ENCODE peak calls at places on chromosomes 5 and 9, in nine cellular contexts. One of them, this sample, is unnamed.

GRCh38 chr5:137316346-137316736 is 182.8 kb downstream of the SPOCK1 start:
- DNase-seq in psoas muscle: no peak
- DNase-seq in neuronal stem cell: no peak
- DNase-seq in HuH-7.5: no peak
- DNase-seq in right cardiac atrium: no peak
- DNase-seq in NCI-H1436: no peak
- DNase-seq in activated B cell treated with CpG ODN at 0.5 μM for 24 hours: no peak
- DNase-seq in stimulated activated naive CD4-positive, alpha-beta T cell treated with Interleukin-2 at 50 U/mL for 16 hours: no peak
- DNase-seq in hepatocyte: no peak
- DNase-seq in this sample: no peak

GRCh38 chr5:67058998-67059746 is 137.4 kb downstream of the CD180 start:
- DNase-seq in psoas muscle: no peak
- DNase-seq in neuronal stem cell: no peak
- DNase-seq in HuH-7.5: no peak
- DNase-seq in right cardiac atrium: no peak
- DNase-seq in NCI-H1436: no peak
- DNase-seq in activated B cell treated with CpG ODN at 0.5 μM for 24 hours: no peak
- DNase-seq in stimulated activated naive CD4-positive, alpha-beta T cell treated with Interleukin-2 at 50 U/mL for 16 hours: no peak
- DNase-seq in hepatocyte: no peak
- DNase-seq in this sample: no peak

GRCh38 chr5:6572086-6572824 is 60.6 kb downstream of the NSUN2 start:
- DNase-seq in psoas muscle: no peak
- DNase-seq in neuronal stem cell: no peak
- DNase-seq in HuH-7.5: no peak
- DNase-seq in right cardiac atrium: no peak
- DNase-seq in NCI-H1436: no peak
- DNase-seq in activated B cell treated with CpG ODN at 0.5 μM for 24 hours: no peak
- DNase-seq in stimulated activated naive CD4-positive, alpha-beta T cell treated with Interleukin-2 at 50 U/mL for 16 hours: no peak
- DNase-seq in hepatocyte: no peak
- DNase-seq in this sample: no peak

GRCh38 chr5:107476783-107477182 is 194.0 kb downstream of the EFNA5 start:
- DNase-seq in psoas muscle: no peak
- DNase-seq in neuronal stem cell: no peak
- DNase-seq in HuH-7.5: no peak
- DNase-seq in right cardiac atrium: no peak
- DNase-seq in NCI-H1436: no peak
- DNase-seq in activated B cell treated with CpG ODN at 0.5 μM for 24 hours: no peak
- DNase-seq in stimulated activated naive CD4-positive, alpha-beta T cell treated with Interleukin-2 at 50 U/mL for 16 hours: no peak
- DNase-seq in hepatocyte: peak
- DNase-seq in this sample: no peak

GRCh38 chr5:40619406-40619805 is 60.3 kb upstream of the PTGER4 start:
- DNase-seq in psoas muscle: no peak
- DNase-seq in neuronal stem cell: no peak
- DNase-seq in HuH-7.5: no peak
- DNase-seq in right cardiac atrium: no peak
- DNase-seq in NCI-H1436: no peak
- DNase-seq in activated B cell treated with CpG ODN at 0.5 μM for 24 hours: no peak
- DNase-seq in stimulated activated naive CD4-positive, alpha-beta T cell treated with Interleukin-2 at 50 U/mL for 16 hours: no peak
- DNase-seq in hepatocyte: no peak
- DNase-seq in this sample: no peak

GRCh38 chr9:81530846-81531245 is 158.5 kb downstream of the TLE1 start:
- DNase-seq in psoas muscle: no peak
- DNase-seq in neuronal stem cell: no peak
- DNase-seq in HuH-7.5: no peak
- DNase-seq in right cardiac atrium: no peak
- DNase-seq in NCI-H1436: no peak
- DNase-seq in activated B cell treated with CpG ODN at 0.5 μM for 24 hours: no peak
- DNase-seq in stimulated activated naive CD4-positive, alpha-beta T cell treated with Interleukin-2 at 50 U/mL for 16 hours: no peak
- DNase-seq in hepatocyte: no peak
- DNase-seq in this sample: no peak

GRCh38 chr5:16461782-16462181 is 3.8 kb downstream of the ZNF622 start:
- DNase-seq in psoas muscle: no peak
- DNase-seq in neuronal stem cell: no peak
- DNase-seq in HuH-7.5: no peak
- DNase-seq in right cardiac atrium: no peak
- DNase-seq in NCI-H1436: no peak
- DNase-seq in activated B cell treated with CpG ODN at 0.5 μM for 24 hours: no peak
- DNase-seq in stimulated activated naive CD4-positive, alpha-beta T cell treated with Interleukin-2 at 50 U/mL for 16 hours: no peak
- DNase-seq in hepatocyte: no peak
- DNase-seq in this sample: no peak

GRCh38 chr5:155307219-155307618 is 293.7 kb downstream of the KIF4B start:
- DNase-seq in psoas muscle: no peak
- DNase-seq in neuronal stem cell: no peak
- DNase-seq in HuH-7.5: no peak
- DNase-seq in right cardiac atrium: no peak
- DNase-seq in NCI-H1436: no peak
- DNase-seq in activated B cell treated with CpG ODN at 0.5 μM for 24 hours: no peak
- DNase-seq in stimulated activated naive CD4-positive, alpha-beta T cell treated with Interleukin-2 at 50 U/mL for 16 hours: no peak
- DNase-seq in hepatocyte: no peak
- DNase-seq in this sample: no peak

GRCh38 chr9:114288233-114289051 is 34.5 kb upstream of the ORM1 start:
- DNase-seq in psoas muscle: peak
- DNase-seq in neuronal stem cell: no peak
- DNase-seq in HuH-7.5: no peak
- DNase-seq in right cardiac atrium: peak
- DNase-seq in NCI-H1436: no peak
- DNase-seq in activated B cell treated with CpG ODN at 0.5 μM for 24 hours: no peak
- DNase-seq in stimulated activated naive CD4-positive, alpha-beta T cell treated with Interleukin-2 at 50 U/mL for 16 hours: no peak
- DNase-seq in hepatocyte: no peak
- DNase-seq in this sample: no peak

GRCh38 chr9:86099695-86100364 is 472 bp upstream of the GOLM1 start:
- DNase-seq in psoas muscle: peak
- DNase-seq in neuronal stem cell: peak
- DNase-seq in HuH-7.5: peak
- DNase-seq in right cardiac atrium: no peak
- DNase-seq in NCI-H1436: no peak
- DNase-seq in activated B cell treated with CpG ODN at 0.5 μM for 24 hours: peak
- DNase-seq in stimulated activated naive CD4-positive, alpha-beta T cell treated with Interleukin-2 at 50 U/mL for 16 hours: no peak
- DNase-seq in hepatocyte: peak
- DNase-seq in this sample: no peak

GRCh38 chr9:128159073-128159783 is 837 bp upstream of the BBLN start:
- DNase-seq in psoas muscle: no peak
- DNase-seq in neuronal stem cell: no peak
- DNase-seq in HuH-7.5: peak
- DNase-seq in right cardiac atrium: peak
- DNase-seq in NCI-H1436: peak
- DNase-seq in activated B cell treated with CpG ODN at 0.5 μM for 24 hours: peak
- DNase-seq in stimulated activated naive CD4-positive, alpha-beta T cell treated with Interleukin-2 at 50 U/mL for 16 hours: peak
- DNase-seq in hepatocyte: no peak
- DNase-seq in this sample: no peak

GRCh38 chr9:81666123-81666522 is 23.2 kb downstream of the TLE1 start:
- DNase-seq in psoas muscle: no peak
- DNase-seq in neuronal stem cell: no peak
- DNase-seq in HuH-7.5: no peak
- DNase-seq in right cardiac atrium: no peak
- DNase-seq in NCI-H1436: no peak
- DNase-seq in activated B cell treated with CpG ODN at 0.5 μM for 24 hours: no peak
- DNase-seq in stimulated activated naive CD4-positive, alpha-beta T cell treated with Interleukin-2 at 50 U/mL for 16 hours: no peak
- DNase-seq in hepatocyte: no peak
- DNase-seq in this sample: no peak

GRCh38 chr5:131579917-131580671 is 54.9 kb downstream of the RAPGEF6 start:
- DNase-seq in psoas muscle: no peak
- DNase-seq in neuronal stem cell: no peak
- DNase-seq in HuH-7.5: no peak
- DNase-seq in right cardiac atrium: no peak
- DNase-seq in NCI-H1436: no peak
- DNase-seq in activated B cell treated with CpG ODN at 0.5 μM for 24 hours: no peak
- DNase-seq in stimulated activated naive CD4-positive, alpha-beta T cell treated with Interleukin-2 at 50 U/mL for 16 hours: no peak
- DNase-seq in hepatocyte: no peak
- DNase-seq in this sample: no peak

GRCh38 chr9:87346061-87346665 is 151.5 kb upstream of the DAPK1 start:
- DNase-seq in psoas muscle: no peak
- DNase-seq in neuronal stem cell: no peak
- DNase-seq in HuH-7.5: no peak
- DNase-seq in right cardiac atrium: no peak
- DNase-seq in NCI-H1436: no peak
- DNase-seq in activated B cell treated with CpG ODN at 0.5 μM for 24 hours: no peak
- DNase-seq in stimulated activated naive CD4-positive, alpha-beta T cell treated with Interleukin-2 at 50 U/mL for 16 hours: no peak
- DNase-seq in hepatocyte: no peak
- DNase-seq in this sample: no peak

GRCh38 chr5:179289756-179290385 is 55.4 kb downstream of the ADAMTS2 start:
- DNase-seq in psoas muscle: peak
- DNase-seq in neuronal stem cell: no peak
- DNase-seq in HuH-7.5: no peak
- DNase-seq in right cardiac atrium: no peak
- DNase-seq in NCI-H1436: no peak
- DNase-seq in activated B cell treated with CpG ODN at 0.5 μM for 24 hours: no peak
- DNase-seq in stimulated activated naive CD4-positive, alpha-beta T cell treated with Interleukin-2 at 50 U/mL for 16 hours: no peak
- DNase-seq in hepatocyte: no peak
- DNase-seq in this sample: no peak

GRCh38 chr5:85069659-85070640 is 685.3 kb upstream of the EDIL3 start:
- DNase-seq in psoas muscle: no peak
- DNase-seq in neuronal stem cell: no peak
- DNase-seq in HuH-7.5: no peak
- DNase-seq in right cardiac atrium: peak
- DNase-seq in NCI-H1436: no peak
- DNase-seq in activated B cell treated with CpG ODN at 0.5 μM for 24 hours: no peak
- DNase-seq in stimulated activated naive CD4-positive, alpha-beta T cell treated with Interleukin-2 at 50 U/mL for 16 hours: no peak
- DNase-seq in hepatocyte: no peak
- DNase-seq in this sample: no peak

GRCh38 chr9:88716636-88717035 is 181.7 kb downstream of the NXNL2 start:
- DNase-seq in psoas muscle: no peak
- DNase-seq in neuronal stem cell: no peak
- DNase-seq in HuH-7.5: no peak
- DNase-seq in right cardiac atrium: no peak
- DNase-seq in NCI-H1436: no peak
- DNase-seq in activated B cell treated with CpG ODN at 0.5 μM for 24 hours: no peak
- DNase-seq in stimulated activated naive CD4-positive, alpha-beta T cell treated with Interleukin-2 at 50 U/mL for 16 hours: no peak
- DNase-seq in hepatocyte: no peak
- DNase-seq in this sample: no peak

This sample was measured in NCI-H187 treated with DMSO at 0.1 percent for 48 hours.